ENCODE peak calls at places on chromosomes 11 and 22, in ten cellular contexts. U is effector CD4-positive, alpha-beta T cell; O is Kasumi-1; X is naive thymus-derived CD8-positive, alpha-beta T cell; H is NCI-H2171 treated with DMSO at 0.1 percent for 48 hours; S is transverse colon; V is mammary epithelial cell; M is H9; E is C1 segment of cervical spinal cord; Z is stimulated activated naive B cell treated with anti-CD40 and anti-IgM and Interleukin-4, amounts not matched to agents 10 μg/mL and 1 μg/mL and 100 μg/mL, for 72 hours. B is an unnamed sample.

GRCh38 chr22:31846161-31847115 is 92.6 kb downstream of the DEPDC5 start:
- DNase-seq in U (no peak), O (peak; percentile 7), X (no peak), H (no peak), S (no peak), V (no peak), M (no peak), E (no peak), Z (no peak), B (no peak)

GRCh38 chr11:69297926-69298777 is 4.2 kb downstream of the MYEOV start:
- DNase-seq in U (peak; percentile 31), O (peak; percentile 89), X (peak; percentile 71), H (peak; percentile 3), S (peak; percentile 85), V (peak; percentile 91), M (no peak), E (peak; percentile 28), Z (peak; percentile 79), B (peak; percentile 90)

GRCh38 chr11:120682866-120683265 is 171.3 kb downstream of the GRIK4 start:
- DNase-seq in U (no peak), O (no peak), X (no peak), H (no peak), S (no peak), V (peak; percentile 7), M (no peak), E (no peak), Z (no peak), B (no peak)

GRCh38 chr22:44584256-44584902 is 86.3 kb upstream of the RTL6 start:
- DNase-seq in U (no peak), O (no peak), X (no peak), H (no peak), S (no peak), V (no peak), M (peak; percentile 18), E (no peak), Z (no peak), B (peak; percentile 17)

GRCh38 chr11:50298182-50298988 is 265.7 kb downstream of the OR4C45 start:
- DNase-seq in U (no peak), O (no peak), X (no peak), H (no peak), S (no peak), V (no peak), M (no peak), E (no peak), Z (no peak), B (peak; percentile 30)

GRCh38 chr22:31284241-31284745 is 8.0 kb downstream of the PIK3IP1 start:
- DNase-seq in U (no peak), O (peak; percentile 54), X (no peak), H (peak; percentile 98), S (no peak), V (no peak), M (no peak), E (no peak), Z (no peak), B (no peak)

GRCh38 chr11:44624761-44625221 is 59.3 kb downstream of the CD82 start:
- DNase-seq in U (no peak), O (no peak), X (no peak), H (no peak), S (peak; percentile 3), V (no peak), M (no peak), E (no peak), Z (peak; percentile 0), B (peak; percentile 9)

GRCh38 chr11:44964526-44965209 is 14.0 kb upstream of the TP53I11 start:
- DNase-seq in U (no peak), O (no peak), X (no peak), H (peak; percentile 95), S (no peak), V (no peak), M (no peak), E (no peak), Z (no peak), B (no peak)

GRCh38 chr11:119120639-119121007 is 757 bp upstream of the HINFP start:
- DNase-seq in U (no peak), O (peak; percentile 41), X (no peak), H (peak; percentile 50), S (no peak), V (no peak), M (no peak), E (no peak), Z (no peak), B (no peak)

GRCh38 chr11:119481667-119482400 is 58.9 kb upstream of the THY1 start:
- DNase-seq in U (no peak), O (no peak), X (no peak), H (no peak), S (peak; percentile 7), V (no peak), M (no peak), E (no peak), Z (no peak), B (peak; percentile 21)

GRCh38 chr11:95108671-95109551 is 19.3 kb downstream of the ENDOD1 start:
- DNase-seq in U (no peak), O (peak; percentile 27), X (no peak), H (no peak), S (no peak), V (no peak), M (no peak), E (no peak), Z (no peak), B (no peak)

B was measured in heart left ventricle.